ENCODE peak calls at places on chromosomes 16 and 17, in seven cellular contexts. Y is mucosa of descending colon, S is adrenal gland, O is psoas muscle, E is body of pancreas, C is tibial nerve, R is heart right ventricle. N is an unnamed sample.

GRCh38 chr16:86221085-86221484 is 289.2 kb upstream of the FOXF1 start:
- DNase-seq in S (no peak), C (no peak), E (no peak), Y (no peak), R (no peak), O (no peak), N (no peak)

GRCh38 chr17:2101448-2102257 is 46.8 kb downstream of the HIC1 start:
- DNase-seq in C (no peak), O (peak; percentile 67), E (peak; percentile 76), R (peak; percentile 56), S (peak; percentile 80), Y (peak; percentile 93), N (peak; percentile 18)

GRCh38 chr17:17836818-17837379 is at the start of gene SREBF1:
- DNase-seq in O (peak; percentile 76), Y (peak; percentile 84), E (peak; percentile 68), C (no peak), S (peak; percentile 74), R (no peak), N (peak; percentile 55)

GRCh38 chr17:32876414-32877163 is at the start of gene MYO1D:
- DNase-seq in Y (peak; percentile 91), C (no peak), S (peak; percentile 76), O (peak; percentile 59), E (peak; percentile 87), R (peak; percentile 29), N (peak; percentile 6)

GRCh38 chr16:86252596-86252995 is 257.7 kb upstream of the FOXF1 start:
- DNase-seq in Y (no peak), S (no peak), R (no peak), E (no peak), O (no peak), C (no peak), N (peak; percentile 58)

GRCh38 chr17:33012522-33013033 is 20.9 kb downstream of the SPACA3 start:
- DNase-seq in R (no peak), E (no peak), O (no peak), Y (no peak), C (no peak), S (no peak), N (no peak)

GRCh38 chr17:76556759-76557367 is 17.0 kb downstream of the PRCD start:
- DNase-seq in S (no peak), R (no peak), E (peak; percentile 28), C (no peak), O (no peak), Y (no peak), N (no peak)

GRCh38 chr17:2120550-2121335 is 65.8 kb downstream of the HIC1 start:
- DNase-seq in C (no peak), O (no peak), S (peak; percentile 34), Y (no peak), E (no peak), R (no peak), N (no peak)

GRCh38 chr16:75238853-75239371 is 12.5 kb downstream of the BCAR1 start:
- DNase-seq in S (no peak), R (peak; percentile 20), Y (no peak), E (peak; percentile 54), O (no peak), C (no peak), N (peak; percentile 54)
- TF ChIP-seq CTCF in S (no peak), R (peak; percentile 8), Y (no peak), E (no peak), O (peak; percentile 22), C (no peak), N (peak; percentile 28)

DNA sequence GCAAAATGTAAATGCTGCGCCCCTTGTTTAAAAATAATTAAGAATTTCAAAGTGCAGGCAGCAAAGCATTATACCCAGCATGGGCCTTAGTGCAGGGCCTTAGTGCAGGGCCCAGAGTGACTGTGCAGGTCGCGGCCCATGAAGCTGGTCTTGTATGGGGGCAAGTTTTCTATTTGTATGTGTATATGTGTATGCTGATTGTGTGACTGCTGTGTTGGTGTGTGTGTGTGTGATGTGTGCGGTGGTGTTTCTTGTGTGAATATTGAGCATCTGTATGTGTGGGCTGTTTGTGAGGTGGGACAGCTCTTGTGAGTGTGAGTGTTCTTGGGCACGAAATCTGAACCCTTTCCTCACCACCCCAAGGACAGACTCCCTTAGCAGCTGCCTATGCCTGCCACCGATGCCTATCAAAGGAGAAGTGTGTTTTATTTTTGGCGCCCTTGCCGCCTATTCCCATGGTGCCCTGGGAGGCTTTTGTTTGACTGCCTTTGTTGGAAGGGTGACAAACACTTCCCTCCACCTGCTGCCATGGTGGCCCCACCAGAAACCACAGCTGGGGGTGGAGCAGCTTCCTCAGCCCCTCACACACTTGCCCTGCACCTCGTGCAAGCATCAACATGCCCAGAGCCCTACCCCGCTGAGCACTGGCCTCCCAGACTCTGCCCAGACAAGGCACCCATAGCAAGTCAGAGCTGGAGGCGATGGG is 18.0 kb downstream of the CCR7 start:
- DNase-seq in S (peak; percentile 43), Y (peak; percentile 72), O (peak; percentile 44), E (no peak), C (peak; percentile 5), R (no peak), N (no peak)
- H3K4me1 ChIP-seq in S (peaks cover 31% of the 10 kb centered on the region), Y (peaks cover 18% of the 10 kb centered on the region), O (peaks cover 43% of the 10 kb centered on the region), E (peaks cover 31% of the 10 kb centered on the region), C (peaks cover 8% of the 10 kb centered on the region), R (peaks cover 63% of the 10 kb centered on the region), N (peaks cover 41% of the 10 kb centered on the region)

GRCh38 chr17:38579934-38580333 is 25.8 kb downstream of the SRCIN1 start:
- DNase-seq in E (peak; percentile 49), R (peak; percentile 13), S (peak; percentile 90), C (no peak), O (no peak), Y (no peak), N (peak; percentile 98)
- TF ChIP-seq CTCF in E (no peak), R (no peak), S (no peak), C (no peak), O (no peak), Y (no peak), N (peak; percentile 72)

DNA sequence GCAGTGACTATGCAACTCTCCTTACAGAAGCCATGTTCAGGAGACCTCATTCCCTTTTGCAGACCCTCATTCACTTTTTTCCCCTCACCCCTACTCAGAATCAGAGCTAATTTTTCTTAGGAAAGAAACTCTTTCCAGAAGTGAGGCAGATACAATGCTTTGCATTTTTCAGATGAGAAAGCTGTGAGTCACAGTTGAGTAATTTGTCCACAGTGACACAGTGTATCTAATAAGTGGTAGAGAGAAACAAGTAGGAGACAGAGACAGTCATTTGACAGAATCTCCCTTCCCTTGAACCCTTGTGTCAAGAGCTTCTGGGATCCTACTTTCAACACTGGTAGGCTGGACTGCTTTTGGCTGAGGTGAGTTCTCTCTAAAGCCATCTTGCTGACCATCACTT is 130.9 kb downstream of the CA10 start:
- DNase-seq in O (no peak), S (no peak), C (no peak), Y (no peak), E (no peak), R (no peak), N (no peak)
- H3K4me1 ChIP-seq in O (no peaks in the 10 kb centered on the region), S (no peaks in the 10 kb centered on the region), C (no peaks in the 10 kb centered on the region), Y (no peaks in the 10 kb centered on the region), E (no peaks in the 10 kb centered on the region), R (no peaks in the 10 kb centered on the region), N (peaks cover 25% of the 10 kb centered on the region)

GRCh38 chr17:51240275-51240674 is 19.6 kb downstream of the MBTD1 start:
- DNase-seq in O (no peak), C (no peak), E (no peak), R (no peak), Y (no peak), S (no peak), N (no peak)
- TF ChIP-seq CTCF in O (no peak), C (no peak), E (no peak), R (no peak), Y (no peak), S (no peak), N (no peak)

GRCh38 chr17:64687376-64687775 is 25.3 kb upstream of the SMURF2 start:
- DNase-seq in S (no peak), E (no peak), C (no peak), O (no peak), Y (no peak), R (no peak), N (no peak)

GRCh38 chr17:64689106-64689505 is 27.0 kb upstream of the SMURF2 start:
- DNase-seq in O (no peak), S (no peak), Y (no peak), E (peak; percentile 30), R (no peak), C (no peak), N (peak; percentile 28)

GRCh38 chr17:64686705-64687104 is 24.6 kb upstream of the SMURF2 start:
- DNase-seq in R (no peak), C (no peak), Y (no peak), O (no peak), S (no peak), E (no peak), N (no peak)

GRCh38 chr17:64688481-64688880 is 26.4 kb upstream of the SMURF2 start:
- DNase-seq in E (no peak), S (no peak), O (no peak), C (no peak), R (no peak), Y (no peak), N (no peak)

GRCh38 chr17:64687959-64688358 is 25.9 kb upstream of the SMURF2 start:
- DNase-seq in E (no peak), C (no peak), R (no peak), Y (no peak), S (no peak), O (no peak), N (no peak)
- H3K4me1 ChIP-seq in E (no peaks in the 10 kb centered on the region), C (no peaks in the 10 kb centered on the region), R (no peaks in the 10 kb centered on the region), Y (no peaks in the 10 kb centered on the region), S (no peaks in the 10 kb centered on the region), O (no peaks in the 10 kb centered on the region), N (no peaks in the 10 kb centered on the region)

GRCh38 chr16:23244122-23244521 is 58.0 kb upstream of the SCNN1B start:
- DNase-seq in S (no peak), E (no peak), R (no peak), Y (no peak), C (no peak), O (no peak), N (no peak)
- TF ChIP-seq CTCF in S (no peak), E (no peak), R (no peak), Y (no peak), C (no peak), O (no peak), N (no peak)